ENCODE peak calls at places on chromosomes 11 and 22, in five cellular contexts. One of them, this sample, is unnamed.
A peak's percentile ranks its signal among the peaks of the same experiment; 100 is the strongest.

GRCh38 chr11:117010808-117011540 is 87.3 kb downstream of the SIK3 start:
- DNase-seq in fibroblast of mammary gland: peak; percentile 97
- DNase-seq in tibial artery: no peak
- DNase-seq in cardiac fibroblast: peak; percentile 96
- DNase-seq in coronary artery: no peak
- DNase-seq in this sample: no peak

GRCh38 chr11:2406878-2407410 is 6.4 kb downstream of the TSSC4 start:
- DNase-seq in fibroblast of mammary gland: no peak
- DNase-seq in tibial artery: no peak
- DNase-seq in cardiac fibroblast: no peak
- DNase-seq in coronary artery: no peak
- DNase-seq in this sample: no peak

GRCh38 chr11:116840224-116840745 is 2.9 kb upstream of the APOA1 start:
- DNase-seq in fibroblast of mammary gland: peak; percentile 29
- DNase-seq in tibial artery: no peak
- DNase-seq in cardiac fibroblast: peak; percentile 39
- DNase-seq in coronary artery: no peak
- DNase-seq in this sample: peak; percentile 19

GRCh38 chr11:10211470-10211869 is 82.5 kb downstream of the SBF2 start:
- DNase-seq in fibroblast of mammary gland: peak; percentile 28
- DNase-seq in tibial artery: no peak
- DNase-seq in cardiac fibroblast: peak; percentile 38
- DNase-seq in coronary artery: no peak
- DNase-seq in this sample: no peak

GRCh38 chr11:65609236-65609635 is 4.8 kb downstream of the MAP3K11 start:
- DNase-seq in fibroblast of mammary gland: peak; percentile 46
- DNase-seq in tibial artery: no peak
- DNase-seq in cardiac fibroblast: no peak
- DNase-seq in coronary artery: no peak
- DNase-seq in this sample: no peak

GRCh38 chr22:49198705-49199084 is 629.0 kb downstream of the BRD1 start:
- DNase-seq in fibroblast of mammary gland: no peak
- DNase-seq in tibial artery: peak; percentile 47
- DNase-seq in cardiac fibroblast: no peak
- DNase-seq in coronary artery: peak; percentile 24
- DNase-seq in this sample: peak; percentile 53

GRCh38 chr11:115459563-115459962 is 44.7 kb downstream of the CADM1 start:
- DNase-seq in fibroblast of mammary gland: no peak
- DNase-seq in tibial artery: no peak
- DNase-seq in cardiac fibroblast: no peak
- DNase-seq in coronary artery: no peak
- DNase-seq in this sample: no peak

GRCh38 chr11:133830931-133831907 is 14.1 kb downstream of the SPATA19 start:
- DNase-seq in fibroblast of mammary gland: no peak
- DNase-seq in tibial artery: no peak
- DNase-seq in cardiac fibroblast: no peak
- DNase-seq in coronary artery: peak; percentile 50
- DNase-seq in this sample: no peak

GRCh38 chr11:70079691-70080090 is 1.6 kb downstream of the ANO1 start:
- DNase-seq in fibroblast of mammary gland: no peak
- DNase-seq in tibial artery: peak; percentile 61
- DNase-seq in cardiac fibroblast: no peak
- DNase-seq in coronary artery: no peak
- DNase-seq in this sample: peak; percentile 40

GRCh38 chr22:27992294-27993165 is 73.5 kb upstream of the PITPNB start:
- DNase-seq in fibroblast of mammary gland: no peak
- DNase-seq in tibial artery: peak; percentile 59
- DNase-seq in cardiac fibroblast: no peak
- DNase-seq in coronary artery: peak; percentile 54
- DNase-seq in this sample: peak; percentile 78

GRCh38 chr11:35061516-35062440 is 77.2 kb upstream of the CD44 start:
- DNase-seq in fibroblast of mammary gland: peak; percentile 58
- DNase-seq in tibial artery: no peak
- DNase-seq in cardiac fibroblast: no peak
- DNase-seq in coronary artery: no peak
- DNase-seq in this sample: no peak

GRCh38 chr11:3227568-3228444 is 4.4 kb downstream of the MRGPRE start:
- DNase-seq in fibroblast of mammary gland: no peak
- DNase-seq in tibial artery: peak; percentile 59
- DNase-seq in cardiac fibroblast: no peak
- DNase-seq in coronary artery: no peak
- DNase-seq in this sample: no peak

GRCh38 chr11:20672575-20672974 is 3.2 kb downstream of the NELL1 start:
- DNase-seq in fibroblast of mammary gland: peak; percentile 3
- DNase-seq in tibial artery: no peak
- DNase-seq in cardiac fibroblast: peak; percentile 5
- DNase-seq in coronary artery: no peak
- DNase-seq in this sample: no peak
- TF ChIP-seq CTCF in fibroblast of mammary gland: peak; percentile 40
- TF ChIP-seq CTCF in tibial artery: no peak
- TF ChIP-seq CTCF in cardiac fibroblast: peak; percentile 34
- TF ChIP-seq CTCF in coronary artery: no peak
- TF ChIP-seq CTCF in this sample: no peak

GRCh38 chr11:43217856-43218255 is 93.9 kb upstream of the API5 start:
- DNase-seq in fibroblast of mammary gland: no peak
- DNase-seq in tibial artery: no peak
- DNase-seq in cardiac fibroblast: no peak
- DNase-seq in coronary artery: no peak
- DNase-seq in this sample: no peak

GRCh38 chr11:43214471-43214870 is 97.3 kb upstream of the API5 start:
- DNase-seq in fibroblast of mammary gland: no peak
- DNase-seq in tibial artery: no peak
- DNase-seq in cardiac fibroblast: no peak
- DNase-seq in coronary artery: no peak
- DNase-seq in this sample: no peak

GRCh38 chr11:43212279-43212678 is 99.5 kb upstream of the API5 start:
- DNase-seq in fibroblast of mammary gland: no peak
- DNase-seq in tibial artery: no peak
- DNase-seq in cardiac fibroblast: no peak
- DNase-seq in coronary artery: no peak
- DNase-seq in this sample: no peak
- H3K4me3 ChIP-seq in fibroblast of mammary gland: no peak overlapping the region
- H3K4me3 ChIP-seq in tibial artery: no peak overlapping the region
- H3K4me3 ChIP-seq in cardiac fibroblast: no peak overlapping the region
- H3K4me3 ChIP-seq in coronary artery: no peak overlapping the region
- H3K4me3 ChIP-seq in this sample: no peak overlapping the region

DNA sequence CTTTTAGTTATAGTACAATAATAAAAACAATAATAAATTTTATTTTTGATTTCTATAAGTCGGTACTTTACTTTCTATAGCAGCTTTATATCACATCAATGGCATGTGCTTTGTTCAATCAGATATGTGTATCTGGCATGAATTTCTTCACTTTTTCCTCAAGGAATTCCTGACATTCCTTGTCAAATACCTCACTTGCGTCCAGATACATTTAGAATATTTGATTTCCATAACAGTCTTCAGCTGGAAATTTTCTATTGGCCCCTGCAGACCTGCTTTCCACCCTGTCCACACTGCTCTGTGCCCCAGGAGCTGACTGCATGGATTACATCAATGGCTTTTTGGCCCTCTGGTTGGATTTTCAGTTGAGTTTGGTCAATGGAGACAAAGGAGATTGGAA is 93.2 kb downstream of the FAR1 start:
- DNase-seq in fibroblast of mammary gland: no peak
- DNase-seq in tibial artery: no peak
- DNase-seq in cardiac fibroblast: no peak
- DNase-seq in coronary artery: no peak
- DNase-seq in this sample: no peak
- TF ChIP-seq CTCF in fibroblast of mammary gland: no peak
- TF ChIP-seq CTCF in tibial artery: no peak
- TF ChIP-seq CTCF in cardiac fibroblast: no peak
- TF ChIP-seq CTCF in coronary artery: no peak
- TF ChIP-seq CTCF in this sample: no peak

DNA sequence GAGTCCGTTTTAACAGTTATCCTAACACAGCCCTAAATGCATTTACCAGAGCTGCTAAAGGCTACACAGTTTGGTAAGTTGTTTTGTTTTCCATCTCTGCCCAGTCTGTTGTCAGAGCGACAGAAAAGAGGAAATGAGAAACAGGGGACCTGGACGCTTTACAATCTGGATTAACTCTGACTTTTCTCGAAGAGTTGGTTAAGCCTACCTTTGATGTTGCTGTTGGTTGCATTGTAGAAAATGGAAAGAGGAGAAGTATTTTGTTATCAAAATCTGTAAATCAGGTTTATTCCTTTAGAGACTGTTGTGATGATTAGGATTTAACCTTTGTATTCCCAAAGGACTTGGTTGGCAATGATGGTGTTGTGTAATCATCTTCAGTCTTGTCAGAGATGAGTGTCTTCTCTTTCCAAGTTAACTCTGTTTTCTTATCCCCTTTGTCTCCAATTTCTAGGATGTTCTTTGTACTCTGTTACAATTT is 471 bp downstream of the ANGPTL5 start:
- DNase-seq in fibroblast of mammary gland: peak; percentile 89
- DNase-seq in tibial artery: no peak
- DNase-seq in cardiac fibroblast: peak; percentile 81
- DNase-seq in coronary artery: no peak
- DNase-seq in this sample: no peak
- H3K4me3 ChIP-seq in fibroblast of mammary gland: peak overlapping the region; percentile 83
- H3K4me3 ChIP-seq in tibial artery: peak overlapping the region; percentile 56
- H3K4me3 ChIP-seq in cardiac fibroblast: peak overlapping the region; percentile 81
- H3K4me3 ChIP-seq in coronary artery: peak overlapping the region; percentile 79
- H3K4me3 ChIP-seq in this sample: peak overlapping the region; percentile 52

GRCh38 chr22:46815132-46815531 is 52.7 kb downstream of the TBC1D22A start:
- DNase-seq in fibroblast of mammary gland: no peak
- DNase-seq in tibial artery: peak; percentile 19
- DNase-seq in cardiac fibroblast: no peak
- DNase-seq in coronary artery: peak; percentile 55
- DNase-seq in this sample: no peak

GRCh38 chr22:46812786-46813185 is 50.3 kb downstream of the TBC1D22A start:
- DNase-seq in fibroblast of mammary gland: no peak
- DNase-seq in tibial artery: peak; percentile 41
- DNase-seq in cardiac fibroblast: no peak
- DNase-seq in coronary artery: no peak
- DNase-seq in this sample: no peak

GRCh38 chr22:46813816-46814597 is 51.6 kb downstream of the TBC1D22A start:
- DNase-seq in fibroblast of mammary gland: peak; percentile 7
- DNase-seq in tibial artery: peak; percentile 57
- DNase-seq in cardiac fibroblast: peak; percentile 61
- DNase-seq in coronary artery: peak; percentile 70
- DNase-seq in this sample: no peak

GRCh38 chr22:46815559-46815895 is 53.1 kb downstream of the TBC1D22A start:
- DNase-seq in fibroblast of mammary gland: no peak
- DNase-seq in tibial artery: peak; percentile 24
- DNase-seq in cardiac fibroblast: no peak
- DNase-seq in coronary artery: no peak
- DNase-seq in this sample: no peak

GRCh38 chr22:46815896-46816721 is 53.7 kb downstream of the TBC1D22A start:
- DNase-seq in fibroblast of mammary gland: peak; percentile 68
- DNase-seq in tibial artery: no peak
- DNase-seq in cardiac fibroblast: peak; percentile 53
- DNase-seq in coronary artery: peak; percentile 69
- DNase-seq in this sample: no peak
- TF ChIP-seq CTCF in fibroblast of mammary gland: no peak
- TF ChIP-seq CTCF in tibial artery: no peak
- TF ChIP-seq CTCF in cardiac fibroblast: no peak
- TF ChIP-seq CTCF in coronary artery: no peak
- TF ChIP-seq CTCF in this sample: no peak

GRCh38 chr11:406796-407650 is 7.8 kb downstream of the SIGIRR start:
- DNase-seq in fibroblast of mammary gland: peak; percentile 72
- DNase-seq in tibial artery: peak; percentile 85
- DNase-seq in cardiac fibroblast: peak; percentile 78
- DNase-seq in coronary artery: no peak
- DNase-seq in this sample: no peak
- H3K4me3 ChIP-seq in fibroblast of mammary gland: peak overlapping the region; percentile 44
- H3K4me3 ChIP-seq in tibial artery: peak overlapping the region; percentile 56
- H3K4me3 ChIP-seq in cardiac fibroblast: peak overlapping the region; percentile 64
- H3K4me3 ChIP-seq in coronary artery: peak overlapping the region; percentile 81
- H3K4me3 ChIP-seq in this sample: peak overlapping the region; percentile 67

GRCh38 chr22:46762238-46763050 is at the start of gene TBC1D22A:
- DNase-seq in fibroblast of mammary gland: peak; percentile 91
- DNase-seq in tibial artery: peak; percentile 96
- DNase-seq in cardiac fibroblast: peak; percentile 95
- DNase-seq in coronary artery: peak; percentile 95
- DNase-seq in this sample: peak; percentile 98
- TF ChIP-seq CTCF in fibroblast of mammary gland: no peak
- TF ChIP-seq CTCF in tibial artery: peak; percentile 10
- TF ChIP-seq CTCF in cardiac fibroblast: no peak
- TF ChIP-seq CTCF in coronary artery: no peak
- TF ChIP-seq CTCF in this sample: peak; percentile 36

DNA sequence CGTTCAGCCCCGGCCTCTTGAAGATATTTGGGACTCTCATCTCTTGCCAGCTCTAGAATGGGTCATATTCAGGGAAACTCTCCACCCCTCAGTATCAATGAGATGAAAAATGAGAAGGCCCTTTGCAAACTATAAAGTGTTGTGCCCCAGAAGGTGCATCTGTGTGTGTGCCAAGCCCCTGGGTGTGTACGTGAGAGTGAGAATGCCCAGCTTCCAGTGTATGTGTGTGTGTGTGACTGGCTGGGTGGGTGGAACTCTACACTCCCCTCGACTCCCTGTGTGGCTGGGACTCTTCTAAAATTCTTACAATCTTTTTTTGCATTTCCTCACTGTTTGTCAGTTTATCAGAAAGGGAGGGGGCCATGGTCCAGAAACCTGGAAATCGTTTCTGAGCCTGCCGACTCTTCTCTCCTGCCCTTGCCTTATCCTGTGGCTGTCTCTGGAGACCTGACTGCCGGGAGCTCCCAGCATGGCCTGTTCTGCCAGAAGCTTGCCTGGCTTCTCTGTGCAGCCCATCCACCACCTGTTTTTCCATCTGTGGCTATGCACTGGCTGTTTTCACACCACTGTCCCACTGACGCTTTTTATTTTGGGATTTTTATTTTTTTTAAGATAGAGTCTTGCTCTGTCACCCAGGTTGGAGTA is 1.2 kb downstream of the P2RY6 start:
- DNase-seq in fibroblast of mammary gland: no peak
- DNase-seq in tibial artery: peak; percentile 35
- DNase-seq in cardiac fibroblast: no peak
- DNase-seq in coronary artery: peak; percentile 62
- DNase-seq in this sample: peak; percentile 7
- H3K4me3 ChIP-seq in fibroblast of mammary gland: no peak overlapping the region
- H3K4me3 ChIP-seq in tibial artery: no peak overlapping the region
- H3K4me3 ChIP-seq in cardiac fibroblast: no peak overlapping the region
- H3K4me3 ChIP-seq in coronary artery: no peak overlapping the region
- H3K4me3 ChIP-seq in this sample: no peak overlapping the region

This sample was measured in suprapubic skin.